ENCODE peak calls at places on chromosomes 5 and 9, in six cellular contexts. R is CD8-positive, alpha-beta T cell; C is WERI-Rb-1; K is ovary; H is AG09309; U is CD14-positive monocyte. P is an unnamed sample.

GRCh38 chr9:77210116-77210515 is 32.8 kb downstream of the VPS13A start:
- DNase-seq in R (no peak), C (no peak), H (no peak), U (no peak), K (no peak), P (no peak)

GRCh38 chr9:129549684-129550083 is 71.2 kb downstream of the C9orf50 start:
- DNase-seq in H (no peak), K (peak; percentile 80), R (no peak), U (peak; percentile 25), C (no peak), P (no peak)

GRCh38 chr9:112360047-112360804 is 19.7 kb upstream of the HSDL2 start:
- DNase-seq in R (no peak), H (peak; percentile 27), K (no peak), U (no peak), C (no peak), P (no peak)

GRCh38 chr9:72362680-72363139 is 2.3 kb downstream of the ZFAND5 start:
- DNase-seq in U (peak; percentile 70), K (peak; percentile 52), C (peak; percentile 52), H (peak; percentile 70), R (peak; percentile 25), P (no peak)

GRCh38 chr9:109014267-109015025 is 1.1 kb upstream of the CTNNAL1 start:
- DNase-seq in R (no peak), H (no peak), U (no peak), K (peak; percentile 58), C (no peak), P (no peak)

GRCh38 chr5:43661102-43661501 is 58.1 kb downstream of the NNT start:
- DNase-seq in H (no peak), R (no peak), C (peak; percentile 25), K (no peak), U (no peak), P (no peak)

GRCh38 chr9:122941560-122942234 is 877 bp downstream of the RABGAP1 start:
- DNase-seq in K (no peak), C (no peak), R (no peak), U (no peak), H (no peak), P (no peak)

GRCh38 chr9:101455656-101456235 is 20.2 kb upstream of the ALDOB start:
- DNase-seq in C (no peak), H (no peak), R (no peak), U (no peak), K (no peak), P (no peak)

GRCh38 chr5:2255915-2256645 is 373.4 kb upstream of the IRX4 start:
- DNase-seq in K (no peak), U (no peak), R (no peak), H (no peak), C (no peak), P (no peak)

GRCh38 chr5:65837139-65837538 is 89.2 kb upstream of the ERBIN start:
- DNase-seq in R (no peak), U (no peak), K (no peak), H (no peak), C (no peak), P (no peak)

GRCh38 chr9:77764894-77765780 is 117.0 kb upstream of the GNA14 start:
- DNase-seq in R (no peak), C (no peak), U (no peak), K (no peak), H (peak; percentile 39), P (no peak)

GRCh38 chr5:107700486-107700885 is 29.7 kb upstream of the EFNA5 start:
- DNase-seq in K (no peak), U (no peak), H (no peak), C (no peak), R (no peak), P (no peak)

GRCh38 chr5:96459313-96460109 is 26.5 kb upstream of the PCSK1 start:
- DNase-seq in C (no peak), U (no peak), H (no peak), R (no peak), K (no peak), P (no peak)

GRCh38 chr5:2462026-2462691 is 289.3 kb downstream of the IRX2 start:
- DNase-seq in R (no peak), U (no peak), C (no peak), K (no peak), H (no peak), P (no peak)

GRCh38 chr9:69265891-69266290 is 59.1 kb upstream of the ENTREP1 start:
- DNase-seq in C (no peak), K (no peak), H (no peak), R (no peak), U (no peak), P (no peak)

GRCh38 chr5:126178521-126178920 is 244.7 kb upstream of the GRAMD2B start:
- DNase-seq in R (no peak), K (no peak), H (no peak), C (no peak), U (no peak), P (no peak)

GRCh38 chr9:78618735-78619134 is 321.8 kb downstream of the PSAT1 start:
- DNase-seq in U (no peak), C (no peak), R (no peak), K (no peak), H (no peak), P (no peak)

GRCh38 chr9:16593746-16594145 is 276.7 kb downstream of the BNC2 start:
- DNase-seq in K (no peak), R (no peak), H (no peak), C (no peak), U (no peak), P (no peak)

DNA sequence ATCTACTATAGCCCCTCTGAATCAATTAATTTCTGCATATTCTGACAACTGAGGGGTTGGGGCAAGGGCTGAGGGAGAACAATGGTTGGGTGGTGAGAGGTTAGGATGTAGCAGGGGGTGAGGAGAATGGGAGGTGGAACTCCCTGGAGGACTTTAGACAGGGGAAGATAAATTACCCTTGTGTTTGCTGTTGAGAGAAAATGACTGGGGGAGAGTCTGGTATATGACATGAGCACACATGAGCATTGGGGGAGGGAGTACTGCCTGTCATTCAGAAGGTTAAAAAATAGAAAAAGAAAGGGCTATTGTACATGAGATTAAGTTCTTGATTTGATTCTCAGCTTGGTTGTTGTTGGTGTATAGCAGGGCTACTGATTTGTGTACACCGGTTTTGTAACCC is 37.2 kb upstream of the PAPPA start:
- DNase-seq in K (no peak), R (no peak), U (no peak), H (no peak), C (no peak), P (no peak)
- TF ChIP-seq CTCF in K (no peak), R (no peak), U (no peak), H (no peak), C (no peak), P (no peak)

DNA sequence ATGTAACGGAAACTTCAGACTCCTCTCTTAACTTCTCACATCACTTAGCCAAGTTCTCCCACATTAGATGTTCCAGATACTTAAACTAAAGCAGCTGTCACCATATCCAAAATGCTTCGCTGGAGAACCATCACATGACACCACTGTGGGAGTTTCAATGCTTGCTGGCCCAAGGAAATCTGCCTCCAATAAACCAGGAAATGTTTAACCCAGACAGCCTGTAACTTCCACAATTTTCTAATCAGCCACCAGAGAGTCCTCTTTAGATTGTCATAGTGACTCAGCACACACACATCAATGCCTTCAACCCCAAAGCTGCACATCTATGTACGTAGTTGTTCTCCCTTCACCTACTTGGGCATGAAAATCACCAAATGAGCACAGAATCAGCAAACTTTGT is 118.7 kb downstream of the LPAR1 start:
- DNase-seq in R (no peak), K (no peak), U (no peak), H (peak; percentile 81), C (no peak), P (no peak)
- TF ChIP-seq CTCF in R (no peak), K (no peak), U (no peak), H (no peak), C (no peak), P (no peak)

GRCh38 chr9:27447036-27447700 is 76.9 kb upstream of the IFNK start:
- DNase-seq in C (no peak), U (no peak), K (no peak), H (no peak), R (no peak), P (no peak)
- TF ChIP-seq CTCF in C (no peak), U (no peak), K (no peak), H (no peak), R (no peak), P (no peak)

GRCh38 chr5:81852277-81853004 is 101.5 kb upstream of the SSBP2 start:
- DNase-seq in R (peak; percentile 11), K (peak; percentile 63), U (no peak), C (peak; percentile 49), H (no peak), P (no peak)

GRCh38 chr5:81850494-81850893 is 99.6 kb upstream of the SSBP2 start:
- DNase-seq in C (no peak), H (peak; percentile 11), R (no peak), U (no peak), K (peak; percentile 26), P (no peak)

GRCh38 chr5:81850932-81851331 is 100.0 kb upstream of the SSBP2 start:
- DNase-seq in R (no peak), C (no peak), K (no peak), U (no peak), H (no peak), P (no peak)

GRCh38 chr5:81853005-81853357 is 102.1 kb upstream of the SSBP2 start:
- DNase-seq in U (no peak), H (no peak), C (peak; percentile 27), K (no peak), R (no peak), P (no peak)

GRCh38 chr5:81851481-81852178 is 100.7 kb upstream of the SSBP2 start:
- DNase-seq in C (peak; percentile 97), U (peak; percentile 85), K (peak; percentile 99), H (peak; percentile 84), R (peak; percentile 89), P (peak; percentile 99)
- TF ChIP-seq CTCF in C (no peak), U (no peak), K (peak; percentile 21), H (no peak), R (no peak), P (no peak)

P was measured in chondrocyte.